ENCODE peak calls at places on chromosomes 7 and 10, in six cellular contexts. V, P, O, X, N and I are unnamed samples.

GRCh38 chr7:155283565-155284194 is 14.0 kb upstream of the INSIG1 start:
- DNase-seq in V (no peak), P (no peak), O (no peak), X (no peak), N (no peak), I (no peak)

GRCh38 chr10:36280396-36280795 is 638.3 kb upstream of the FZD8 start:
- DNase-seq in V (no peak), P (peak), O (no peak), X (no peak), N (no peak), I (no peak)

GRCh38 chr7:45469103-45469502 is 105.1 kb upstream of the ADCY1 start:
- DNase-seq in V (no peak), P (no peak), O (no peak), X (no peak), N (no peak), I (no peak)

GRCh38 chr7:51025668-51026067 is 243.0 kb upstream of the GRB10 start:
- DNase-seq in V (no peak), P (no peak), O (no peak), X (no peak), N (no peak), I (no peak)

GRCh38 chr10:31083765-31084184 is 52.1 kb upstream of the ZNF438 start:
- DNase-seq in V (peak), P (peak), O (peak), X (peak), N (peak), I (peak)

GRCh38 chr10:65570143-65571010 is 1355.5 kb upstream of the LRRTM3 start:
- DNase-seq in V (peak), P (peak), O (peak), X (peak), N (no peak), I (peak)

GRCh38 chr7:154679689-154680088 is 323.2 kb downstream of the PAXIP1 start:
- DNase-seq in V (no peak), P (no peak), O (no peak), X (no peak), N (no peak), I (no peak)

GRCh38 chr7:80922254-80923049 is 3.6 kb upstream of the SEMA3C start:
- DNase-seq in V (no peak), P (no peak), O (no peak), X (peak), N (no peak), I (peak)

GRCh38 chr10:12484945-12485805 is 135.8 kb downstream of the CAMK1D start:
- DNase-seq in V (no peak), P (no peak), O (peak), X (peak), N (no peak), I (peak)

GRCh38 chr7:27064169-27064568 is 31.6 kb downstream of the HOXA1 start:
- DNase-seq in V (no peak), P (no peak), O (no peak), X (no peak), N (no peak), I (no peak)

GRCh38 chr7:2646680-2647571 is 15.1 kb downstream of the TTYH3 start:
- DNase-seq in V (no peak), P (no peak), O (no peak), X (no peak), N (no peak), I (no peak)

GRCh38 chr7:78039791-78040776 is 241.5 kb downstream of the PHTF2 start:
- DNase-seq in V (peak), P (no peak), O (peak), X (peak), N (peak), I (no peak)

GRCh38 chr7:135758531-135758932 is 9.9 kb upstream of the FAM180A start:
- DNase-seq in V (no peak), P (peak), O (peak), X (no peak), N (no peak), I (no peak)

GRCh38 chr10:88260329-88261051 is 322.6 kb downstream of the RNLS start:
- DNase-seq in V (no peak), P (no peak), O (no peak), X (no peak), N (no peak), I (no peak)

GRCh38 chr7:30681262-30682130 is 760 bp downstream of the CRHR2 start:
- DNase-seq in V (peak), P (no peak), O (no peak), X (no peak), N (no peak), I (no peak)

GRCh38 chr10:50594012-50594411 is 29.7 kb downstream of the SGMS1 start:
- DNase-seq in V (no peak), P (peak), O (no peak), X (no peak), N (no peak), I (no peak)

GRCh38 chr10:45179716-45180115 is 135.7 kb downstream of the OR13A1 start:
- DNase-seq in V (no peak), P (peak), O (peak), X (no peak), N (peak), I (no peak)

GRCh38 chr7:128347573-128348147 is 4.0 kb upstream of the RBM28 start:
- DNase-seq in V (peak), P (peak), O (peak), X (peak), N (no peak), I (peak)

GRCh38 chr7:43392638-43393037 is 190.3 kb upstream of the STK17A start:
- DNase-seq in V (no peak), P (no peak), O (no peak), X (no peak), N (no peak), I (no peak)

GRCh38 chr10:13902868-13903267 is 316.1 kb downstream of the PRPF18 start:
- DNase-seq in V (no peak), P (no peak), O (no peak), X (no peak), N (no peak), I (no peak)

GRCh38 chr7:137965942-137966624 is 35.8 kb downstream of the CREB3L2 start:
- DNase-seq in V (no peak), P (no peak), O (no peak), X (no peak), N (no peak), I (no peak)

GRCh38 chr7:54541941-54542618 is at the start of gene VSTM2A:
- DNase-seq in V (no peak), P (no peak), O (no peak), X (no peak), N (no peak), I (no peak)

GRCh38 chr10:71084061-71084817 is 128.1 kb upstream of the UNC5B start:
- DNase-seq in V (no peak), P (no peak), O (peak), X (peak), N (no peak), I (peak)

GRCh38 chr7:84364708-84365107 is 170.1 kb upstream of the SEMA3A start:
- DNase-seq in V (no peak), P (peak), O (no peak), X (no peak), N (no peak), I (no peak)

GRCh38 chr7:84368122-84368521 is 173.5 kb upstream of the SEMA3A start:
- DNase-seq in V (no peak), P (no peak), O (no peak), X (no peak), N (no peak), I (no peak)

GRCh38 chr7:84362828-84363227 is 168.2 kb upstream of the SEMA3A start:
- DNase-seq in V (no peak), P (no peak), O (no peak), X (no peak), N (no peak), I (no peak)

GRCh38 chr7:84363741-84364140 is 169.2 kb upstream of the SEMA3A start:
- DNase-seq in V (no peak), P (no peak), O (no peak), X (no peak), N (no peak), I (no peak)

DNA sequence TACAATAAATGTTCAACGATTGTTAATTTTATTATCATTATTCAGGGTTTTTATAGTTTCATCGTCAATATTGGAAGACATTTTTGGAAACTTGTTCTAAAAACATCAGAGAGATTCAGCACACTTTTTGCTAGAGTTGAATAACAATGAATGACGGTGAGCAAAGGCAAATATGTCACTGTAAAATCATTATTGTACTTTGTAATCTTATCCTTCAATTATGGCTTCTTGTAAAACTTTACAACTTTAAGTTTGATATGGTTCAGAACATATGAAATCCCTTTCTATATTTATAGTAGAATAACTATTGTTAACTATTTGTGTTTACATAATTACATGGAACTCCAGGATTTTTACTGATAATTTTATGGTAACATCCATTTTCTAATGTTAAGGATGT is 167.8 kb upstream of the SEMA3A start:
- DNase-seq in V (no peak), P (no peak), O (no peak), X (no peak), N (no peak), I (no peak)
- TF ChIP-seq CTCF in V (no peak), P (no peak), O (no peak), X (no peak), N (no peak), I (no peak)

DNA sequence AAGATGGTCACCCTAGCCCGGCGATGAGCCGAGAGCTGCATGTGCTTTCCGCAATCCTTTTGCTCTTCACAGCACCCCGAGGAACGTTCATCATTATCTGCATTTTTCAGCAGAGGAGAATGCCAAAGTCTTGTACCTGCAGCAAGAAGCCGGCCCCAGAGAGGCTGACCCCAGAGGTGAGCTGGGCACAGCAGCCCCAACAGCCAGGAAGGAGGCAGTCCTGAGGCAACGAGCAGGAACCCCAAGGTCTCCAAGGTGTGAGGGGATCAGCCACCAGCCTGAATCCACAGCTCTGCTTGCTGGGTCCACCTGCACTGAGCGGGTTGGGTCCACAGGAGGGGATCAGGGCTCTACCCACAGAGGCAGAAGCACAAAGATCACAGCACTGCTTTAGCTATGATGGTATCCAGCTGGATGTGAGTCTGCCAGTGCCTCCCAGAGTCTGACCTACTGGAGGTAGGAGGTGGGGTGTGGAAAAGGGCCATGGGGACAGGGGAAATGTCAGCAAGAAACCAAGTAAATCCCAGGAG is 16.8 kb upstream of the GDF10 start:
- DNase-seq in V (no peak), P (no peak), O (no peak), X (no peak), N (no peak), I (no peak)
- H3K4me3 ChIP-seq in V (no peak), P (no peak), O (no peak), X (no peak), N (no peak), I (no peak)

DNA sequence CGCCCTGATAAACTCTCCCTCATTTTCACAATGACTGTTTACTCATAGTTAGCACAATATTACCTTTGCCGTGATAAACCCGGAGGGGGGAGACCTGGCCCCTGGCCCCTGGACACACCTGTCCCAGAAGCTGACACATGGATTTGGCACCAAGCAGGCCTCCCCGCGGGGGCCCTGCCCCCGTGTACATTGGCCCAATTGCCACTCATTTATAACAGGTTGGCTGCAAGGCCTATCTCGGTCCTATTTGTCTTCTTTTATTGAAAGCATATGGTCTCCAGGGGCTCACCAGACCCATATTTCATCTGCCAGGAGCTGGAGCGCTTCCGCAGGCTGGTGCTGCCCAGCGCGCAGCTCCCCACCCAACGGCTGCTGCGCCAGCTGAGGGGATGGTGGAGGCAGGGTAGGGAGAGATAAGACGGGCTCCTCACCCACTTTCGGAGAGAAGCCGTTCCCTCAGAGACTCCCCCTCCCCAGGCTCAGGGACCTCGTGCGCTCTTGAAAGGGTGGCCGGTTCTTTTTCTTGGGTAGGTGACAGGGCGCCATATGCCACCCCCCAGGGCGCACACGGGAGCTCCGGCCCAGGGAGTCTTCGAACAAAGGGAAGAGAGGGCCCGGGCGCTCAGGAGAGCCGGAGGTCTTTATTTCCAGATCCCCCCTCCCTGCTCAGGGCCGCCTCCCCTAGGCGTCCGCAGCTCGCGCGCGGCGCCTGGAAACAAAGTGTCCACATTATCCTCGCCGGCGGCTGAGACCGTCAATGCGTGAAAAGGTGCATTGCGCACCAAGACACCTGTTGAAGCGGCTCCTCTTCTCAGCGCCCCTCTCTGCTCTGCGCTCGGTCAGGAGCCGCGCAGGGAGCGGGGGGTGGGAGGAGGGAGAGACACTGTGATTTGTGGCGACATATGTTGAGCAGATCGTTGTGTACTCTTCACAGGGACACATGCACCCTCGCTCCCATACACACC is 4.3 kb upstream of the NEUROG3 start:
- DNase-seq in V (no peak), P (no peak), O (no peak), X (no peak), N (no peak), I (no peak)
- TF ChIP-seq CTCF in V (no peak), P (no peak), O (no peak), X (no peak), N (no peak), I (no peak)

GRCh38 chr7:91866599-91867148 is 13.8 kb downstream of the MTERF1 start:
- DNase-seq in V (no peak), P (no peak), O (no peak), X (no peak), N (no peak), I (no peak)

GRCh38 chr7:91869661-91870060 is 10.8 kb downstream of the MTERF1 start:
- DNase-seq in V (no peak), P (no peak), O (no peak), X (no peak), N (no peak), I (no peak)

GRCh38 chr7:91864070-91864469 is 16.4 kb downstream of the MTERF1 start:
- DNase-seq in V (no peak), P (no peak), O (no peak), X (no peak), N (no peak), I (no peak)
- H3K4me3 ChIP-seq in V (no peak), P (no peak), O (no peak), X (no peak), N (no peak), I (no peak)

DNA sequence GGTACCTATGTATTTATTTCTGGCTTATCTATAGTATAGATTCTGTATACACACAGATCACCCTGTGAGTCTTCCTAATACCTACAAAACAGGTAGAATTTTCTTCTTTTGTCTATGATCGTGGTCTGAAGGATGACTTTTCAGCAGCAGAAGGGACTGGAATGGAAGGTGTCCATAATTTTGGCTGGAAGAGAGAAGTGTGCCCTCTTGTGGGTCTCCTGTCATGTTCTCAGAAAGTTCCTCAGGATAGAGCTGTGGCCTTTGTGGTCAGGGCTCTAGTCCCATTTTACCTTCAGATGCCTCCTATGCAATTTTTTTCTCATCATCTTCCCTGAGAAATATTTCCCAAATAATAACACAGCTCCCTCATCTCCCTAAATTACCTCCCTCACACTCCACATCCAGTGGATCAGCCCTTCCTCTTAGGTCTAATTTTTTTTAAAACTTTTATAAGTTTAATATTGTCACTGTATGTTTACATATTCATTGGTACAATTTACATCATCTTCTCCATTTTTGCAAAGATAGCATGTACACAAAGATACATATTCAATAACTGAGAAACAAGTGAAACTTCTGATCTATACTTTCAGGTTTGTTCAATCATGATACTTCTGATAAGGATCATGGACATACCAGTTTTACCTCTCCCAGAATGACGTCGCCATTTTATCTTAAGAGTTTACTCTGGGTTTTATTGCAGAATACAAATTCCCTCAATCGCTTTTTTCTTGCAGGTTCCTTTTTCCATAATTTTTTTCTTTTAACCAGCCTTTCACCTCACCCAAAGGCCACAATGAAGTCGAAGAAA is 112.7 kb downstream of the REEP3 start:
- DNase-seq in V (no peak), P (peak), O (no peak), X (no peak), N (no peak), I (peak)
- TF ChIP-seq CTCF in V (peak), P (peak), O (peak), X (no peak), N (peak), I (peak)

DNA sequence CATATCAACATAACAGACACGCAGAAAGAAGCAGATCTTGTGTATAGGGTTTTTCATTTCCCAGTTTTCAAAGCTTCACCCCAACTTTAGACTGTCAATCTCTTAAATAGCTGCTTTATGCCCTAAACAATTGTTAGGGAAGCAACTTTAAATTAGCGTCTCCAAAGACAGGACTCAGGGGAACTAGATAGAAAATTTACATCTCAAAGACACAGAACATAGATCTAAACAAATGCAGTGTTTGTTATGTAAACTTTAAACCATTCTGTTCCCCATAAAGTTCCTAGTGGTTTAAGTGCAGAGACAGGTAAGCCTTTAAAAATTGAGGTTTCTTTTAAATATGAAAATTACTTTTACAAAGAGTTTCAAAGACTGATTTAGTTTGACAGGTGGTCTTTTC is 379.2 kb upstream of the GHITM start:
- DNase-seq in V (no peak), P (no peak), O (no peak), X (no peak), N (no peak), I (no peak)
- H3K4me3 ChIP-seq in V (no peak), P (no peak), O (no peak), X (no peak), N (no peak), I (no peak)

DNA sequence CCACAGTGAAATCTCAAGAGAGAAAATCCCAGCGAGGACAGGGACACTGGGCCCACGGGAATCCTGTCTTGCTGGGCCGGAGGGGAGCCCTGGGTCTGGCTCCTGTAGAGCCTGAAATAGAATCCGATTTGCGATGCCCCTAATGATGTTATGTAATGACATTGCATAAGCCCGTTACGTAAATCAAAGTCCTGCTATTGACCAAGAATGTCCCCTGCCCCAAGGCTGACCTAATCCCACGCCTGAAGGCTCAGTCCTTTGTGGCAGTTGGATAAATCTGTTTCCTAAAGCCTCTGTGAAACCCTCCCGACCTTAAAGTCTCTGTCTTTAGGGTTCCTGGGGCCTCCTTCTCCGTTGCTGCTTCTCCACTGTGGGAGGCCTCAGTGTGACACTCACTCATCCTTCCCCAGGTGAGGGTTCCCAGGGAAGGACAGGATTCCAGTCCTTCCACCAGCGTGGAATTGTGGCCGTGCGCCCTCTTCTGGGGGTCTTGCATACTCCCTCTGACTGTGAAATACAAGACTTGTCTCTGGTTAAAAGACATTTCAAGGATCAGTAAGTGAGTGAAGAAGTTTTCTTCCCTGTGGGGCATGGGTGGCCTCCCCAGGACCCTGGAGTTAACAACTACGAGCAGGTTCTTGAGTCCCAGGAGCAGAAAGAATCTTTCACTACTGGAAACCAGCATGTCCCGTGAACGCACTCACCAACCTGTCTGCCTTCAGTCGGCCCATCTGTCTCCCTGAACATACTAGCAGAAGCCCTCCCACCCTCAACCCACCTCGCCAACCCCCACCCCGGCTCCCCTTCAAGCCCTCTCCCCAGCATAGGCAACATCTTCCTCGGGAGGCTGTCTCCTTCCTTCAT is 19.8 kb downstream of the ZNF467 start:
- DNase-seq in V (peak), P (peak), O (peak), X (peak), N (no peak), I (peak)
- TF ChIP-seq CTCF in V (peak), P (peak), O (peak), X (peak), N (peak), I (peak)

GRCh38 chr7:49245062-49245461 is 320.7 kb downstream of the CDC14C start:
- DNase-seq in V (no peak), P (no peak), O (no peak), X (no peak), N (no peak), I (no peak)

GRCh38 chr7:49243521-49243920 is 319.2 kb downstream of the CDC14C start:
- DNase-seq in V (no peak), P (no peak), O (no peak), X (no peak), N (no peak), I (no peak)

GRCh38 chr7:49247759-49248158 is 323.4 kb downstream of the CDC14C start:
- DNase-seq in V (no peak), P (no peak), O (no peak), X (no peak), N (no peak), I (no peak)

GRCh38 chr7:49244543-49244942 is 320.2 kb downstream of the CDC14C start:
- DNase-seq in V (no peak), P (no peak), O (no peak), X (no peak), N (no peak), I (no peak)
- H3K4me3 ChIP-seq in V (no peak), P (no peak), O (no peak), X (no peak), N (no peak), I (no peak)